ENCODE peak calls at places on chromosomes 3 and 15, in seven cellular contexts. S, W, P, V, B, E and M are unnamed samples.
A peak's percentile ranks its signal among the peaks of the same experiment; 100 is the strongest.

GRCh38 chr3:69370156-69370944 is 15.5 kb downstream of the FRMD4B start:
- DNase-seq in E (no peak), B (no peak), W (peak; percentile 69), V (peak; percentile 44), S (peak; percentile 17), P (no peak), M (peak; percentile 56)

GRCh38 chr15:39462691-39463090 is 118.2 kb upstream of the THBS1 start:
- DNase-seq in W (no peak), E (no peak), V (no peak), P (peak; percentile 22), S (no peak), B (no peak), M (no peak)

GRCh38 chr15:51223771-51224229 is 114.6 kb downstream of the CYP19A1 start:
- DNase-seq in E (no peak), W (no peak), S (no peak), V (no peak), P (peak; percentile 87), B (peak; percentile 61), M (no peak)

GRCh38 chr3:141408596-141408995 is 40.3 kb downstream of the ZBTB38 start:
- DNase-seq in B (no peak), W (no peak), E (no peak), V (no peak), P (no peak), S (no peak), M (no peak)

GRCh38 chr3:13559751-13560540 is 11.0 kb downstream of the FBLN2 start:
- DNase-seq in V (no peak), E (no peak), S (no peak), B (no peak), W (peak; percentile 53), P (no peak), M (no peak)

GRCh38 chr3:195180490-195181106 is 90.4 kb downstream of the XXYLT1 start:
- DNase-seq in S (no peak), E (no peak), B (no peak), W (no peak), P (no peak), V (peak; percentile 23), M (no peak)

GRCh38 chr3:141858312-141858711 is 18.1 kb upstream of the ATP1B3 start:
- DNase-seq in S (no peak), E (no peak), W (no peak), B (no peak), V (no peak), P (no peak), M (no peak)

GRCh38 chr3:113287111-113287817 is 75.9 kb downstream of the BOC start:
- DNase-seq in V (no peak), P (peak; percentile 56), B (peak; percentile 46), E (no peak), S (no peak), W (no peak), M (no peak)

GRCh38 chr3:133393204-133393603 is 6.7 kb upstream of the BFSP2 start:
- DNase-seq in P (no peak), V (no peak), W (no peak), B (no peak), E (peak; percentile 35), S (no peak), M (no peak)